ENCODE peak calls at places on chromosomes 2 and 18, in eight cellular contexts. S is T-cell; I is neuronal stem cell; A is NCI-H1105; Q is stimulated activated CD4-positive, alpha-beta T cell treated with anti-CD3 and anti-CD28 coated beads, Interleukin-4, amount 100 ng/mL, for 1 hour; Y is NCI-H446 treated with DMSO at 0.1 percent for 48 hours; M is left ventricle myocardium inferior; W is NCI-H2029 treated with DMSO at 0.1 percent for 48 hours. Z is an unnamed sample.

GRCh38 chr18:8685141-8685913 is 20.0 kb upstream of the MTCL1 start:
- DNase-seq in I (no peak), Y (peak), M (no peak), Q (no peak), S (no peak), W (no peak), A (peak), Z (peak)

GRCh38 chr18:21218862-21219261 is 23.2 kb upstream of the GREB1L start:
- DNase-seq in S (no peak), M (no peak), Y (no peak), A (no peak), I (no peak), W (no peak), Q (no peak), Z (no peak)

GRCh38 chr18:63758616-63759015 is 16.6 kb upstream of the SERPINB7 start:
- DNase-seq in W (no peak), M (no peak), I (no peak), Y (no peak), S (no peak), A (peak), Q (no peak), Z (no peak)

GRCh38 chr2:20745924-20746555 is 76.9 kb downstream of the LDAH start:
- DNase-seq in Y (no peak), S (no peak), Q (no peak), I (no peak), W (no peak), A (no peak), M (no peak), Z (no peak)

GRCh38 chr2:66539452-66539851 is 104.5 kb downstream of the MEIS1 start:
- DNase-seq in Y (no peak), I (no peak), S (no peak), Q (no peak), W (no peak), M (no peak), A (no peak), Z (no peak)

GRCh38 chr2:219078126-219078525 is 17.4 kb upstream of the IHH start:
- DNase-seq in I (no peak), A (no peak), Q (no peak), M (no peak), W (no peak), S (no peak), Y (no peak), Z (no peak)

GRCh38 chr2:241560883-241561474 is 2.4 kb downstream of the BOK start:
- DNase-seq in Q (no peak), Y (no peak), S (no peak), M (no peak), A (no peak), W (no peak), I (no peak), Z (no peak)

GRCh38 chr2:55518846-55519167 is 711 bp upstream of the CFAP36 start:
- DNase-seq in Q (no peak), S (no peak), W (no peak), M (no peak), Y (no peak), I (peak), A (no peak), Z (no peak)

GRCh38 chr18:8989855-8990254 is 112.6 kb upstream of the NDUFV2 start:
- DNase-seq in Y (no peak), S (no peak), M (no peak), Q (no peak), A (no peak), I (no peak), W (no peak), Z (no peak)